ENCODE peak calls at places on chromosomes 3 and 15, in four cellular contexts. One of them, this sample, is unnamed.
A peak's percentile ranks its signal among the peaks of the same experiment; 100 is the strongest.

GRCh38 chr3:120274739-120275167 is 10.3 kb downstream of the GPR156 start:
- DNase-seq in H9: no peak
- DNase-seq in heart right ventricle: peak; percentile 31
- DNase-seq in endodermal cell: no peak
- DNase-seq in this sample: no peak

GRCh38 chr15:83014205-83014653 is 2.8 kb upstream of the C15orf40 start:
- DNase-seq in H9: no peak
- DNase-seq in heart right ventricle: no peak
- DNase-seq in endodermal cell: no peak
- DNase-seq in this sample: no peak

GRCh38 chr3:105806361-105806760 is 62.5 kb downstream of the CBLB start:
- DNase-seq in H9: no peak
- DNase-seq in heart right ventricle: no peak
- DNase-seq in endodermal cell: no peak
- DNase-seq in this sample: no peak

GRCh38 chr3:113948015-113948917 is 453 bp downstream of the ZDHHC23 start:
- DNase-seq in H9: peak; percentile 81
- DNase-seq in heart right ventricle: peak; percentile 27
- DNase-seq in endodermal cell: peak; percentile 89
- DNase-seq in this sample: no peak

GRCh38 chr3:3356836-3357235 is 177.3 kb upstream of the CRBN start:
- DNase-seq in H9: no peak
- DNase-seq in heart right ventricle: no peak
- DNase-seq in endodermal cell: no peak
- DNase-seq in this sample: no peak

GRCh38 chr15:68413363-68414255 is 18.4 kb downstream of the ITGA11 start:
- DNase-seq in H9: peak; percentile 10
- DNase-seq in heart right ventricle: peak; percentile 34
- DNase-seq in endodermal cell: peak; percentile 17
- DNase-seq in this sample: no peak

GRCh38 chr3:143170043-143170442 is 50.5 kb downstream of the CHST2 start:
- DNase-seq in H9: no peak
- DNase-seq in heart right ventricle: no peak
- DNase-seq in endodermal cell: no peak
- DNase-seq in this sample: no peak

GRCh38 chr3:160196511-160197104 is 28.6 kb upstream of the C3orf80 start:
- DNase-seq in H9: no peak
- DNase-seq in heart right ventricle: peak; percentile 18
- DNase-seq in endodermal cell: no peak
- DNase-seq in this sample: no peak

GRCh38 chr3:112889357-112889756 is 42.7 kb upstream of the CD200R1L start:
- DNase-seq in H9: no peak
- DNase-seq in heart right ventricle: no peak
- DNase-seq in endodermal cell: peak; percentile 53
- DNase-seq in this sample: no peak

GRCh38 chr3:172203522-172204258 is 164.3 kb downstream of the FNDC3B start:
- DNase-seq in H9: no peak
- DNase-seq in heart right ventricle: no peak
- DNase-seq in endodermal cell: no peak
- DNase-seq in this sample: no peak
- H3K4me1 ChIP-seq in H9: peaks cover 15% of the 10 kb centered on the region
- H3K4me1 ChIP-seq in heart right ventricle: peaks cover 65% of the 10 kb centered on the region
- H3K4me1 ChIP-seq in endodermal cell: peaks cover 3% of the 10 kb centered on the region
- H3K4me1 ChIP-seq in this sample: peaks cover 49% of the 10 kb centered on the region

GRCh38 chr15:39191871-39192281 is 389.0 kb upstream of the THBS1 start:
- DNase-seq in H9: no peak
- DNase-seq in heart right ventricle: no peak
- DNase-seq in endodermal cell: no peak
- DNase-seq in this sample: peak; percentile 89

GRCh38 chr15:39193611-39194010 is 387.3 kb upstream of the THBS1 start:
- DNase-seq in H9: no peak
- DNase-seq in heart right ventricle: no peak
- DNase-seq in endodermal cell: no peak
- DNase-seq in this sample: no peak

GRCh38 chr15:39192979-39193559 is 387.8 kb upstream of the THBS1 start:
- DNase-seq in H9: no peak
- DNase-seq in heart right ventricle: no peak
- DNase-seq in endodermal cell: no peak
- DNase-seq in this sample: no peak

GRCh38 chr15:39194431-39194830 is 386.4 kb upstream of the THBS1 start:
- DNase-seq in H9: no peak
- DNase-seq in heart right ventricle: no peak
- DNase-seq in endodermal cell: no peak
- DNase-seq in this sample: no peak

DNA sequence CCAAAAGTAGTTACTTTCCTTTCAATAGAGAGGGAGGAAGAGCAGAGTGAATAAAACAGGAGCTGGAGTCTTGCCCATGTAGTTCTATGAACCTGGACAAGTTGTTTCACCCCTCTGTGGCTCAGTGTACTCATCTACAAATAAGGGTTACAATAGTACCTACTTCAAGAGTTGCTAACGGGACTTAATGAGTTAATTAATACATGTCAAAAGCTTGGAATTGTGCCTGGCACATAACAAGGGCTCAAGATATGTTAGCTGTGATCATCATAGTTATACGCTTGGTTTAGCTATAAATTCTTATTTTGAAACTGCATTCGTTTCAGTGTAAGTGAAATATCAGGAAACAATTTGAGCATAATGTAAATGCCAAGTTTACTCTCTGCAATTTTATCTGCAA is 388.5 kb upstream of the THBS1 start:
- DNase-seq in H9: no peak
- DNase-seq in heart right ventricle: no peak
- DNase-seq in endodermal cell: no peak
- DNase-seq in this sample: no peak
- H3K4me1 ChIP-seq in H9: no peaks in the 10 kb centered on the region
- H3K4me1 ChIP-seq in heart right ventricle: no peaks in the 10 kb centered on the region
- H3K4me1 ChIP-seq in endodermal cell: no peaks in the 10 kb centered on the region
- H3K4me1 ChIP-seq in this sample: peaks cover 82% of the 10 kb centered on the region

GRCh38 chr3:66957357-66957756 is 40.8 kb upstream of the KBTBD8 start:
- DNase-seq in H9: no peak
- DNase-seq in heart right ventricle: no peak
- DNase-seq in endodermal cell: no peak
- DNase-seq in this sample: no peak

GRCh38 chr3:66948853-66949252 is 49.3 kb upstream of the KBTBD8 start:
- DNase-seq in H9: no peak
- DNase-seq in heart right ventricle: no peak
- DNase-seq in endodermal cell: no peak
- DNase-seq in this sample: no peak

GRCh38 chr3:66949898-66950297 is 48.2 kb upstream of the KBTBD8 start:
- DNase-seq in H9: no peak
- DNase-seq in heart right ventricle: no peak
- DNase-seq in endodermal cell: no peak
- DNase-seq in this sample: no peak

GRCh38 chr3:66956740-66957139 is 41.4 kb upstream of the KBTBD8 start:
- DNase-seq in H9: no peak
- DNase-seq in heart right ventricle: no peak
- DNase-seq in endodermal cell: no peak
- DNase-seq in this sample: no peak

GRCh38 chr3:66953934-66954333 is 44.2 kb upstream of the KBTBD8 start:
- DNase-seq in H9: no peak
- DNase-seq in heart right ventricle: no peak
- DNase-seq in endodermal cell: no peak
- DNase-seq in this sample: no peak
- H3K4me1 ChIP-seq in H9: no peaks in the 10 kb centered on the region
- H3K4me1 ChIP-seq in heart right ventricle: no peaks in the 10 kb centered on the region
- H3K4me1 ChIP-seq in endodermal cell: peaks cover 4% of the 10 kb centered on the region
- H3K4me1 ChIP-seq in this sample: no peaks in the 10 kb centered on the region

DNA sequence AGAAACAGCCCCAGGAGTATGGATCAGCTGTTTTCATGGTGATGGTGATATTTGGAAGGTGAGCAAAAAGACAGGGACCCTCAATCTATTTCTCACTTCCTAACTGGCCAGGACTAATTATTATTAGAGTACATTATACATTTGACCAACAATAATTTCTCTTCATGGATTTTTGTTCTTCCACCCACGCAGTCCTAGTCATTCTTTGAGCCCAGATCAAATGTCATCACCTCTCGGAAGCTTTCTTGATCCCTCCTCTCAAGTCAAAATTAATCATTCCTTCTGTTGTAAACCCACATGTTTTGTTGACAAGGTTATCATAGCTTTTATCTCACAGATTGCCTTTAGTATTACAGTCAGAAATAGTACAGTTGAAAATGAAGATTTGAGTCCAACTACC is 29.2 kb upstream of the PRICKLE2 start:
- DNase-seq in H9: no peak
- DNase-seq in heart right ventricle: no peak
- DNase-seq in endodermal cell: no peak
- DNase-seq in this sample: no peak
- H3K4me1 ChIP-seq in H9: no peaks in the 10 kb centered on the region
- H3K4me1 ChIP-seq in heart right ventricle: peaks cover 12% of the 10 kb centered on the region
- H3K4me1 ChIP-seq in endodermal cell: no peaks in the 10 kb centered on the region
- H3K4me1 ChIP-seq in this sample: peaks cover 13% of the 10 kb centered on the region

GRCh38 chr3:169029674-169030285 is 633.7 kb downstream of the MECOM start:
- DNase-seq in H9: no peak
- DNase-seq in heart right ventricle: no peak
- DNase-seq in endodermal cell: no peak
- DNase-seq in this sample: no peak
- H3K4me1 ChIP-seq in H9: no peaks in the 10 kb centered on the region
- H3K4me1 ChIP-seq in heart right ventricle: no peaks in the 10 kb centered on the region
- H3K4me1 ChIP-seq in endodermal cell: no peaks in the 10 kb centered on the region
- H3K4me1 ChIP-seq in this sample: peaks cover 9% of the 10 kb centered on the region

GRCh38 chr15:74821091-74821789 is 5.2 kb upstream of the CPLX3 start:
- DNase-seq in H9: peak; percentile 63
- DNase-seq in heart right ventricle: no peak
- DNase-seq in endodermal cell: peak; percentile 65
- DNase-seq in this sample: no peak
- H3K4me1 ChIP-seq in H9: no peaks in the 10 kb centered on the region
- H3K4me1 ChIP-seq in heart right ventricle: peaks cover 17% of the 10 kb centered on the region
- H3K4me1 ChIP-seq in endodermal cell: peaks cover 9% of the 10 kb centered on the region
- H3K4me1 ChIP-seq in this sample: peaks cover 11% of the 10 kb centered on the region

GRCh38 chr15:100918690-100919480 is at the start of gene LRRK1:
- DNase-seq in H9: no peak
- DNase-seq in heart right ventricle: peak; percentile 49
- DNase-seq in endodermal cell: peak; percentile 72
- DNase-seq in this sample: peak; percentile 61
- H3K4me1 ChIP-seq in H9: no peaks in the 10 kb centered on the region
- H3K4me1 ChIP-seq in heart right ventricle: peaks cover 28% of the 10 kb centered on the region
- H3K4me1 ChIP-seq in endodermal cell: no peaks in the 10 kb centered on the region
- H3K4me1 ChIP-seq in this sample: peaks cover 23% of the 10 kb centered on the region

GRCh38 chr3:172071780-172072179 is 32.4 kb downstream of the FNDC3B start:
- DNase-seq in H9: no peak
- DNase-seq in heart right ventricle: no peak
- DNase-seq in endodermal cell: no peak
- DNase-seq in this sample: no peak
- H3K4me1 ChIP-seq in H9: peaks cover 5% of the 10 kb centered on the region
- H3K4me1 ChIP-seq in heart right ventricle: peaks cover 97% of the 10 kb centered on the region
- H3K4me1 ChIP-seq in endodermal cell: peaks cover 16% of the 10 kb centered on the region
- H3K4me1 ChIP-seq in this sample: peaks cover 2% of the 10 kb centered on the region